ENCODE peak calls at places on chromosomes 16 and 17, in four cellular contexts. R is lung, H is GM12865, C is astrocyte of the spinal cord. S is an unnamed sample.

GRCh38 chr17:72632026-72632684 is 460.3 kb downstream of the SLC39A11 start:
- DNase-seq in R (no peak), C (no peak), H (no peak), S (no peak)

GRCh38 chr17:35372846-35373531 is 432 bp downstream of the SLFN11 start:
- DNase-seq in C (no peak), R (no peak), H (peak; percentile 46), S (no peak)

GRCh38 chr16:18782697-18783429 is 7.3 kb downstream of the RPS15A start:
- DNase-seq in R (no peak), C (no peak), H (no peak), S (no peak)

GRCh38 chr17:77373298-77374169 is 232.8 kb downstream of the SEC14L1 start:
- DNase-seq in R (peak; percentile 46), H (no peak), C (no peak), S (peak; percentile 69)

GRCh38 chr17:3966720-3967363 is 2.6 kb upstream of the ATP2A3 start:
- DNase-seq in C (no peak), H (no peak), R (no peak), S (no peak)

GRCh38 chr16:35296962-35297653 is 1837.7 kb downstream of the TP53TG3F start:
- DNase-seq in C (no peak), H (no peak), R (peak; percentile 3), S (no peak)

GRCh38 chr16:71746442-71747046 is 22.0 kb upstream of the PHLPP2 start:
- DNase-seq in R (no peak), H (peak; percentile 40), C (peak; percentile 46), S (no peak)

GRCh38 chr17:56779306-56779705 is 54.4 kb downstream of the C17orf67 start:
- DNase-seq in H (no peak), R (no peak), C (no peak), S (no peak)

DNA sequence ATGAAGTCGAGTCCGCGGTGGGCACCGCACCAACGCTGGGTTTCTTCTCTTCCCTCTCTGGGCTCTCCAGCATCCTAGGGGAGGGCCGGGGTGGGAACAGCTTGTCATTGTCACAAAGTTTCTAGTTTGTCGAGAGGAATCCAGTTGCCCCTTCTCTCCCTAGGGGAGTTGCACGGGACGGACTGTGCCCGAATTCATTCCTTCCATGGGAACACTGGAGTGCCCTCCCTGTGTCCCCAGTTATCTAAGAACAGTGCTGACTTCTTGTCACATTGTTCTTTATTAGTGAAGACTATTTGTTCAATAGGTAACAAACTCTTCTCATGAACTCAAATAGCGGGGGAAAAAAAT is 1.2 kb downstream of the KLHL36 start:
- DNase-seq in H (no peak), C (no peak), R (no peak), S (no peak)
- H3K4me3 ChIP-seq in H (peak overlapping the region; percentile 84), C (peak overlapping the region; percentile 61), R (peak overlapping the region; percentile 84), S (peak overlapping the region; percentile 74)

DNA sequence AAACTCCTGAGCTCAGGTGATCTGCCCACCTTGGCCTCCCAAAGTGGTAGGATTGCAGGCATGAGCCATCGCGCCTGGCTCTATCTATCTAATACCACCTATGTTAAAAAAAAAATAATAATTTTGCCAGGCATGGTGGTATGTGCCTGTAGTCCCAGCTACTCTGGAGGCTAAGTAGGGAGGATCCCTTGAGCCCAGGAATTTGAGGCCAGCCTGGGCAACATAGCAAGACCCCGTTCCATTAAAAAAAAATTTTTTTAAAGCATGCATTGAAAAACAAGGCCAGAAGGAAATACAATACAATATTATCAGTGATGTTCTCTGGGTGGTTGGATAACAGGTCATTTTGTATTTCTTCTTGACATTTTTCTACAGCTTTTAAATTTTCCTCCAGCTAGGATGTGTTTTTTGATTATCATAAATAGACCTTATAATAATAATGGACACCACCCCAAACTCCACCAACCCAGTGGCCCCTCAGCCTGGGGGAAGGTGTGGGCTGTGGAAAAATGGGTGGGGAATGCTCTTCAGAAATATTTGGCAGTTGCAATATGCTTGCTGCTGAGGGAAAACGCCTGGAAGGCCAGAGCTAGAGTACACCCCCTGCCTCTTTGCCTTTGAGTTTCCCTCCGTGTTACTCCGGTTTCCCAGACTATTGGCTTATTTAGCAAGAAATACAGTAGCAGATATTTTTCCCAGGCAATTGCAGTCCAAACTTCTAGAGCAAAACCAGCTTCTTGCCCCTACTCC is 45.4 kb upstream of the HELZ start:
- DNase-seq in R (no peak), H (no peak), C (no peak), S (no peak)
- H3K4me3 ChIP-seq in R (no peak overlapping the region), H (no peak overlapping the region), C (no peak overlapping the region), S (no peak overlapping the region)

GRCh38 chr16:86120201-86120981 is 221.4 kb downstream of the IRF8 start:
- DNase-seq in H (no peak), C (no peak), R (no peak), S (no peak)
- H3K4me3 ChIP-seq in H (no peak overlapping the region), C (no peak overlapping the region), R (no peak overlapping the region), S (no peak overlapping the region)

GRCh38 chr17:9837551-9838471 is 12.1 kb downstream of the GLP2R start:
- DNase-seq in C (peak; percentile 64), H (no peak), R (no peak), S (peak; percentile 18)
- H3K4me3 ChIP-seq in C (no peak overlapping the region), H (no peak overlapping the region), R (no peak overlapping the region), S (no peak overlapping the region)

GRCh38 chr16:70433456-70434103 is 5.3 kb downstream of the ST3GAL2 start:
- DNase-seq in R (peak; percentile 57), C (peak; percentile 72), H (no peak), S (peak; percentile 66)
- H3K4me3 ChIP-seq in R (no peak overlapping the region), C (no peak overlapping the region), H (peak overlapping the region; percentile 32), S (no peak overlapping the region)

GRCh38 chr17:40017422-40018080 is 2.3 kb downstream of the CSF3 start:
- DNase-seq in R (no peak), C (no peak), H (no peak), S (no peak)

GRCh38 chr17:40019140-40019991 is 4.1 kb downstream of the CSF3 start:
- DNase-seq in C (peak; percentile 83), H (no peak), R (no peak), S (no peak)

GRCh38 chr17:40016692-40017000 is 1.4 kb downstream of the CSF3 start:
- DNase-seq in C (no peak), R (no peak), H (no peak), S (no peak)

GRCh38 chr17:40020146-40020545 is 4.9 kb downstream of the CSF3 start:
- DNase-seq in R (no peak), H (no peak), C (no peak), S (no peak)

GRCh38 chr17:40018211-40019121 is 3.2 kb downstream of the CSF3 start:
- DNase-seq in H (no peak), R (no peak), C (no peak), S (peak; percentile 45)
- H3K4me3 ChIP-seq in H (no peak overlapping the region), R (no peak overlapping the region), C (no peak overlapping the region), S (no peak overlapping the region)

DNA sequence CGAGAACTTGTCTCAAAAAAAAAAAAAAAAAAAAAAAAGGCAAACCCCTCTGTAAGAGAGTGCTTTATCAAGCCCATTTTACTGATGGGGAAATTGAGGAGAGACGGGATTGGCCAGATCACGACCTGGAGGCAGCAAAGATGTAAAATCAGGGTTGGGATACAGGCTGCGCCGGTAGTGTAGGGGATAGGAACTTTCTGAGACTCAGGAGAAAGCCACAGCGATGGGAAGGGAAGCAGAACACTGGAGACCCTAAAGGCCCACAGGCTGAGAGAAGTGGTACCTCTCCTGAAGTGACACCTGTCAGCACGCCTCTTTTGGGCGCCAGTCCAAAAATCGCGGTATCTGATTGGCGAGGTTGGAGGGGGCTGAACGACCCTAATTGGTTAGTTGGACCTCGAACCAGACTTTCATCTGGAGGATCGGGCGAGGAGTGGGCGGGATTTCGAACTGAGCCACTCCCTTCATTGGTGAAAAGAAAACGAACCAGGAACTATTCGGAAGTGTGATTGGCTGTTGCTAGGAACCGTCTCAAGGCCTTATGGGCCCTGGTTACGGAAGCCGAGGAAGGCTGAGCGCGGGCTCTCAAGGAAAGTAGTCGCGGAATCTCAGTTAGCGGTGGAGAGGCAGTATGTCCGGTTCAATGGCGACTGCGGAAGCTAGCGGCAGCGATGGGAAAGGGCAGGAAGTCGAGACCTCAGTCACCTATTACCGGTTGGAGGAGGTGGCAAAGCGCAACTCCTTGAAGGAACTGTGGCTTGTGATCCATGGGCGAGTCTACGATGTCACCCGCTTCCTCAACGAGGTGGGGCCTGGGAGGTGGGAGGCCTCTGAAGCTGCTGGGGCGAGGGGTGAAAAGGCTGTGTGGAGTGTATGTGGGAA is at the start of gene CYB5B:
- DNase-seq in C (peak; percentile 99), H (peak; percentile 99), R (peak; percentile 98), S (peak; percentile 97)
- H3K4me3 ChIP-seq in C (peak within 1 kb of the TSS; percentile 84), H (peak within 1 kb of the TSS; percentile 81), R (peak within 1 kb of the TSS; percentile 73), S (peak within 1 kb of the TSS; percentile 53)

GRCh38 chr17:65902165-65902564 is 289.8 kb downstream of the CEP112 start:
- DNase-seq in R (no peak), H (no peak), C (no peak), S (no peak)

GRCh38 chr17:65901394-65901793 is 290.5 kb downstream of the CEP112 start:
- DNase-seq in R (no peak), C (peak; percentile 41), H (no peak), S (no peak)

GRCh38 chr17:65902831-65903549 is 288.9 kb downstream of the CEP112 start:
- DNase-seq in H (no peak), C (peak; percentile 56), R (no peak), S (peak; percentile 41)
- H3K4me3 ChIP-seq in H (no peak overlapping the region), C (no peak overlapping the region), R (no peak overlapping the region), S (no peak overlapping the region)

DNA sequence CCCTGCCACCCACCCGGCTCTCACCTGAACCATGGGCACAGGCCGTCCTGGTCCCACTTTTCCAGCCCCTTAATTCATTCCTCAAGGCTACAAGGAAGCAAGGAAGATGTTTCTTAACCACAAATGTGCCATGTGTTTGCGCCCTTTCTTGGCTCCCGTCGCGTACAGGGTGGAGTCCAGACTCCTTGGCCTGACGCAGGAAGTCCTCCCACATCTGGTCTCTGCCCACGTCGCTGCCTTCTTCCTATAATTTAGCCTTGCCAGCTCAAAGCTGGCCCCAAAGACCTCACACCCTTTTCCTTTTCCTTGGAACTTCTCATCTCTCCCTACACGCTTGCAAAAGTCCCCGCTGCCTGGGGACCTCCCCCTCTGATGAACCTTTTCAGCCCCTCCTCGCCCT is 38.8 kb upstream of the BHLHA9 start:
- DNase-seq in H (no peak), C (no peak), R (peak; percentile 42), S (peak; percentile 40)
- H3K4me3 ChIP-seq in H (no peak overlapping the region), C (no peak overlapping the region), R (no peak overlapping the region), S (no peak overlapping the region)

S was measured in adrenal gland.